ENCODE peak calls at places on chromosome 10, in four cellular contexts. N is epithelial cell of proximal tubule, Q is heart right ventricle, X is astrocyte. W is an unnamed sample.

GRCh38 chr10:88114368-88114767 is 250.9 kb downstream of the PTEN start:
- DNase-seq in X (no peak), N (no peak), Q (peak; percentile 20), W (peak; percentile 44)

GRCh38 chr10:44981172-44982113 is 2.8 kb upstream of the DEPP1 start:
- DNase-seq in Q (no peak), X (peak; percentile 93), N (peak; percentile 83), W (peak; percentile 87)

GRCh38 chr10:13319166-13319565 is 19.3 kb upstream of the PHYH start:
- DNase-seq in N (no peak), X (no peak), Q (no peak), W (no peak)

GRCh38 chr10:88728107-88728763 is 22.2 kb downstream of the LIPK start:
- DNase-seq in X (no peak), N (no peak), Q (peak; percentile 13), W (no peak)

GRCh38 chr10:131997366-131998049 is 15.8 kb upstream of the BNIP3 start:
- DNase-seq in N (no peak), Q (peak; percentile 59), X (no peak), W (peak; percentile 70)

GRCh38 chr10:28300027-28300426 is 2.8 kb downstream of the MPP7 start:
- DNase-seq in Q (no peak), X (no peak), N (no peak), W (no peak)

GRCh38 chr10:49307921-49308320 is 9.0 kb downstream of the C10orf71 start:
- DNase-seq in N (no peak), X (no peak), Q (no peak), W (no peak)

GRCh38 chr10:34180749-34181148 is 634.3 kb downstream of the PARD3 start:
- DNase-seq in Q (no peak), X (no peak), N (no peak), W (no peak)

GRCh38 chr10:59843733-59844132 is 62.6 kb downstream of the CCDC6 start:
- DNase-seq in Q (no peak), N (no peak), X (no peak), W (no peak)

GRCh38 chr10:4684434-4684833 is 141.6 kb upstream of the AKR1E2 start:
- DNase-seq in N (no peak), Q (no peak), X (peak; percentile 59), W (no peak)

GRCh38 chr10:24900888-24901685 is 51.3 kb downstream of the PRTFDC1 start:
- DNase-seq in Q (no peak), N (no peak), X (no peak), W (no peak)

GRCh38 chr10:63595072-63595471 is 73.9 kb downstream of the REEP3 start:
- DNase-seq in X (no peak), N (no peak), Q (no peak), W (no peak)

GRCh38 chr10:61404771-61405170 is 48.4 kb downstream of the TMEM26 start:
- DNase-seq in N (no peak), Q (no peak), X (peak; percentile 92), W (no peak)

DNA sequence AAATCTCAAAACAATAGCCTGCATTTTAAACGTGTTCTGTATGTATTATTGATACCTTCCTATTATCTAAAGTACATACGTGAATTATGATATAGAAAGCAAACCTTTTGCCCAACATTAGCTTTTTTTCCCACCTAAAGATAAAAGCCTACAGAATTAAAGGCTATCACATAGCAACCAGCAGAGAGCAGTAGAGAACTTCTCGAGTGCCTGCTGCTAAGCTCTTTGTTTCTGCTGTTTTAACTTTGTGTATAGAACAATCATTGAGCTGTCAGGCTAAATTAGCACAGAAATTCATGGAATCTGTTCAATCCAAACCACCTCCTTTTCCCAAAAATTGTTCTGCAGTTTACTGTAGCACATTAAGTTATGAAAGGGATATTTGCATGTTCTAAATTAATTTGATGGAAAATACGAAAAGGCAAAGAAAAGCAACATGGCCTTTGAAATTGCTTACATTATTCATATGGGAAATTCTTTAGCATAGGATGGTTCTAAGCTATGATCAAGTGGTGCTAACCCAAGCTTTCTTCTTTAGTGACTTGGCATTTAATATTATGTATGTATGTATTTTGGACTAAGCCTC is 1288.5 kb downstream of the GATA3 start:
- DNase-seq in X (peak; percentile 24), Q (no peak), N (no peak), W (peak; percentile 18)
- TF ChIP-seq CTCF in X (peak; percentile 92), Q (peak; percentile 55), N (peak; percentile 84), W (peak; percentile 76)

GRCh38 chr10:102540023-102540422 is 36.3 kb downstream of the SUFU start:
- DNase-seq in Q (no peak), X (no peak), N (no peak), W (peak; percentile 23)
- TF ChIP-seq CTCF in Q (peak; percentile 16), X (peak; percentile 47), N (peak; percentile 56), W (peak; percentile 70)

GRCh38 chr10:95499482-95499989 is 61.6 kb downstream of the SORBS1 start:
- DNase-seq in N (no peak), X (peak; percentile 77), Q (no peak), W (no peak)

GRCh38 chr10:95500649-95501048 is 60.5 kb downstream of the SORBS1 start:
- DNase-seq in N (no peak), Q (no peak), X (no peak), W (no peak)

GRCh38 chr10:95501203-95502094 is 59.7 kb downstream of the SORBS1 start:
- DNase-seq in Q (no peak), N (no peak), X (no peak), W (no peak)

GRCh38 chr10:95502377-95502776 is 58.8 kb downstream of the SORBS1 start:
- DNase-seq in N (no peak), Q (no peak), X (no peak), W (no peak)

GRCh38 chr10:95500097-95500496 is 61.1 kb downstream of the SORBS1 start:
- DNase-seq in X (no peak), N (no peak), Q (no peak), W (no peak)
- TF ChIP-seq CTCF in X (no peak), N (no peak), Q (no peak), W (no peak)

DNA sequence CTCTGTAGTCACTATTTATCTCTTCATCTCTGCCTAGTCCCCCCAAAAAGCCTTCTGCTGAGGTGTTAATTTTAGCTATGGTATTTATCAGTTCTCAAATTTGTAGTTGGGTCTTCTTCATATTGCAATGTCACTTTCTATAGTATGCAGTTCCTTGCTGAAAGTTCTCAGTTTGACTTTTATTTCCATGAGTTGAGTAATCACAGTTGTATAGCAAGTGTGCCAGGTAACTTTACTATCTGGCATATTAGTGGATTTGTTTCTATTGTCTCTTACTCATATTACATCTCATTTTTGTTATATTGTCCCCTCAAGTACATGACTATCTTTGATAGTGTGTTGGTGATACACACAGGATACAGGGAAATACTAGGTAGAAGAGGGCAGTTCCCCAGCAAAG is 152.8 kb downstream of the CUBN start:
- DNase-seq in Q (no peak), N (no peak), X (no peak), W (no peak)
- TF ChIP-seq CTCF in Q (no peak), N (no peak), X (no peak), W (no peak)

GRCh38 chr10:17185873-17186272 is 15.6 kb downstream of the TRDMT1 start:
- DNase-seq in Q (no peak), N (no peak), X (no peak), W (no peak)

GRCh38 chr10:17181751-17182150 is 19.7 kb downstream of the TRDMT1 start:
- DNase-seq in X (no peak), Q (no peak), N (no peak), W (no peak)

GRCh38 chr10:17178006-17178405 is 23.5 kb downstream of the TRDMT1 start:
- DNase-seq in N (no peak), X (no peak), Q (no peak), W (no peak)

GRCh38 chr10:17179002-17179401 is 22.5 kb downstream of the TRDMT1 start:
- DNase-seq in Q (no peak), N (no peak), X (peak; percentile 78), W (peak; percentile 46)

DNA sequence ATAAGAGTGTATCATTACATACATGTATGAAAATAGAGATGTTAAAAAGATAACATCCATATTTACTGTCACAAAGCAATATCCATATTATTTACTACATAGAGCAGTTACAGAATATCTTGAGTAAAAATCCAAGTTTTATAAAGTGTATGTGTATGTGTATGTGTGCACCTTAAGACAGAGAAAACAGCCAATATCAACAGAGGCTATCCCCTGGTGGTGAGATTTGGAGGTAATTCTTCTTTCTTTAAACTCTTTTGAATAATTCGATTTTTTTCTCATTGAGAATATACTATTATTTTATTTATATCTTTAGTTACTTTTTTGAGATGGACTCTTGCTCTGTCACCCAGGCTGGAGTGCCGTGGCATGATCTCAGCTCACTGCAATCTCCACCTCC is 18.4 kb downstream of the TRDMT1 start:
- DNase-seq in X (no peak), N (no peak), Q (no peak), W (no peak)
- TF ChIP-seq CTCF in X (peak; percentile 4), N (peak; percentile 49), Q (no peak), W (peak; percentile 36)

GRCh38 chr10:43197834-43198681 is 59.8 kb downstream of the CSGALNACT2 start:
- DNase-seq in N (no peak), Q (no peak), X (no peak), W (peak; percentile 16)
- TF ChIP-seq CTCF in N (peak; percentile 56), Q (no peak), X (peak; percentile 27), W (peak; percentile 68)

GRCh38 chr10:35642023-35642792 is at the start of gene FZD8:
- DNase-seq in N (no peak), Q (peak; percentile 93), X (peak; percentile 84), W (peak; percentile 81)
- TF ChIP-seq CTCF in N (peak; percentile 20), Q (no peak), X (no peak), W (peak; percentile 46)

GRCh38 chr10:79027147-79028055 is 41.4 kb upstream of the ZMIZ1 start:
- DNase-seq in Q (no peak), N (no peak), X (no peak), W (no peak)
- TF ChIP-seq CTCF in Q (no peak), N (no peak), X (no peak), W (no peak)

DNA sequence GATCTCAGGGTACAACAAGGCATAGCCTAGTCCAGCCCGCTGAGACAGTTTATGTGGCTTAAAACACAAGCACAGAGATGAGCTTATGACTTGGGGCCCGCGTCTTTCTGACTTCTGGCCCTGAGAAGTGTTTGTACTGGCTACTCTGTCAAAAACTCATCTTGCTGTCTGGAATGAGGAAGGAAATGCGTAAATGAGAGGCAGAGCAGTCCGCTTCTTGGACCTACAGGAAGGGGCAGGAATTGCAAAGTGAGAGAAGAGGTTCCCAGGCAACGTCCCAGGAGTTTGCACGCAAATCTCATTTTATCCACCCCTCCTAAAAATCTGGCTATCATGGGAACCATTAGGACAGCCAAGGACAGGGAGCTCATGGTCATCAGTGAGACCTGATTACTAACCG is 5.5 kb downstream of the ANXA11 start:
- DNase-seq in N (no peak), Q (no peak), X (peak; percentile 20), W (peak; percentile 91)
- TF ChIP-seq CTCF in N (peak; percentile 32), Q (peak; percentile 30), X (no peak), W (peak; percentile 39)

GRCh38 chr10:118626953-118627352 is 31.5 kb upstream of the PRLHR start:
- DNase-seq in X (no peak), Q (no peak), N (no peak), W (no peak)
- TF ChIP-seq CTCF in X (no peak), Q (no peak), N (peak; percentile 38), W (peak; percentile 19)